ENCODE peak calls at places on chromosomes 16 and 17, in nine cellular contexts. J is HT1080; Q is memory B cell; P is cardiac septum; N is tibial artery; Y is mesendoderm; M is NCI-H1436; W is stimulated activated CD4-positive, alpha-beta T cell treated with anti-CD3 and anti-CD28 coated beads, Interleukin-2, amount 100 ng/mL, for 4 hours; D is EL. H is an unnamed sample.

GRCh38 chr16:2082171-2082982 is 34.6 kb downstream of the TSC2 start:
- DNase-seq in J (no peak), Q (no peak), P (no peak), N (no peak), Y (no peak), M (no peak), W (no peak), D (no peak), H (no peak)

GRCh38 chr17:4968916-4969550 is 1.4 kb upstream of the SPAG7 start:
- DNase-seq in J (peak; percentile 84), Q (no peak), P (no peak), N (no peak), Y (peak; percentile 90), M (no peak), W (no peak), D (peak; percentile 93), H (peak; percentile 31)

GRCh38 chr16:21167360-21167759 is 8.9 kb downstream of the LDAF1 start:
- DNase-seq in J (peak; percentile 93), Q (no peak), P (no peak), N (no peak), Y (no peak), M (no peak), W (no peak), D (peak; percentile 95), H (peak; percentile 91)

GRCh38 chr17:73432624-73433190 is 120.9 kb upstream of the CDC42EP4 start:
- DNase-seq in J (no peak), Q (no peak), P (no peak), N (no peak), Y (no peak), M (no peak), W (no peak), D (no peak), H (no peak)

GRCh38 chr17:78991906-78992532 is 12.3 kb upstream of the LGALS3BP start:
- DNase-seq in J (no peak), Q (no peak), P (peak; percentile 35), N (peak; percentile 43), Y (no peak), M (no peak), W (no peak), D (no peak), H (no peak)

GRCh38 chr16:16127469-16128116 is 95.7 kb downstream of the ABCC6 start:
- DNase-seq in J (peak; percentile 65), Q (peak; percentile 75), P (peak; percentile 82), N (peak; percentile 82), Y (peak; percentile 92), M (peak; percentile 52), W (peak; percentile 50), D (peak; percentile 73), H (peak; percentile 74)

GRCh38 chr16:22012241-22012640 is 4.3 kb downstream of the MOSMO start:
- DNase-seq in J (no peak), Q (no peak), P (no peak), N (no peak), Y (no peak), M (no peak), W (no peak), D (no peak), H (no peak)

GRCh38 chr16:13453325-13453724 is 466.6 kb upstream of the ERCC4 start:
- DNase-seq in J (peak; percentile 18), Q (no peak), P (no peak), N (no peak), Y (no peak), M (no peak), W (no peak), D (no peak), H (no peak)

GRCh38 chr17:74699236-74699635 is 13.5 kb downstream of the CD300LF start:
- DNase-seq in J (no peak), Q (no peak), P (no peak), N (no peak), Y (no peak), M (no peak), W (no peak), D (no peak), H (no peak)

GRCh38 chr17:57938061-57938502 is 17.1 kb downstream of the CUEDC1 start:
- DNase-seq in J (no peak), Q (no peak), P (no peak), N (no peak), Y (no peak), M (no peak), W (no peak), D (no peak), H (no peak)

GRCh38 chr16:47847220-47847970 is 308.4 kb downstream of the ABCC12 start:
- DNase-seq in J (no peak), Q (no peak), P (no peak), N (no peak), Y (peak; percentile 44), M (no peak), W (no peak), D (peak; percentile 20), H (peak; percentile 77)

GRCh38 chr17:27523712-27524111 is 67.5 kb downstream of the KSR1 start:
- DNase-seq in J (no peak), Q (no peak), P (no peak), N (no peak), Y (no peak), M (no peak), W (no peak), D (no peak), H (peak; percentile 73)

GRCh38 chr17:81076097-81076754 is 41.3 kb downstream of the BAIAP2 start:
- DNase-seq in J (no peak), Q (no peak), P (no peak), N (no peak), Y (no peak), M (no peak), W (no peak), D (no peak), H (no peak)

GRCh38 chr16:88068476-88069396 is 117.5 kb downstream of the BANP start:
- DNase-seq in J (no peak), Q (no peak), P (no peak), N (no peak), Y (no peak), M (no peak), W (no peak), D (no peak), H (no peak)

GRCh38 chr16:77624085-77624484 is 98.2 kb upstream of the NUDT7 start:
- DNase-seq in J (no peak), Q (no peak), P (no peak), N (no peak), Y (no peak), M (no peak), W (no peak), D (no peak), H (no peak)

GRCh38 chr17:49819118-49819517 is 28.8 kb downstream of the TAC4 start:
- DNase-seq in J (no peak), Q (no peak), P (no peak), N (no peak), Y (no peak), M (no peak), W (no peak), D (no peak), H (no peak)

GRCh38 chr16:67466581-67466980 is 14.4 kb downstream of the ATP6V0D1 start:
- DNase-seq in J (no peak), Q (no peak), P (no peak), N (no peak), Y (no peak), M (no peak), W (no peak), D (no peak), H (no peak)

GRCh38 chr17:48066656-48067055 is 18.5 kb downstream of the NFE2L1 start:
- DNase-seq in J (no peak), Q (no peak), P (no peak), N (no peak), Y (no peak), M (no peak), W (no peak), D (no peak), H (no peak)

GRCh38 chr16:30474062-30474452 is 1.5 kb downstream of the ITGAL start:
- DNase-seq in J (no peak), Q (no peak), P (no peak), N (no peak), Y (no peak), M (no peak), W (no peak), D (no peak), H (no peak)

GRCh38 chr17:72381597-72382397 is 261.0 kb downstream of the SOX9 start:
- DNase-seq in J (no peak), Q (no peak), P (no peak), N (no peak), Y (peak; percentile 91), M (peak; percentile 88), W (no peak), D (no peak), H (peak; percentile 44)

GRCh38 chr17:5043524-5043923 is 8.3 kb upstream of the SLC52A1 start:
- DNase-seq in J (no peak), Q (no peak), P (no peak), N (no peak), Y (peak; percentile 47), M (no peak), W (no peak), D (no peak), H (no peak)

GRCh38 chr17:1591474-1592090 is 29.0 kb upstream of the PITPNA start:
- DNase-seq in J (no peak), Q (no peak), P (no peak), N (no peak), Y (no peak), M (no peak), W (no peak), D (no peak), H (no peak)

GRCh38 chr17:40564883-40565744 is at the start of gene CCR7:
- DNase-seq in J (no peak), Q (peak; percentile 84), P (peak; percentile 60), N (peak; percentile 40), Y (peak; percentile 47), M (no peak), W (peak; percentile 64), D (no peak), H (no peak)

GRCh38 chr16:75593825-75594820 is 27.9 kb downstream of the GABARAPL2 start:
- DNase-seq in J (peak; percentile 78), Q (no peak), P (no peak), N (peak; percentile 39), Y (peak; percentile 88), M (peak; percentile 71), W (no peak), D (peak; percentile 58), H (peak; percentile 84)

GRCh38 chr16:15976929-15977637 is 27.7 kb downstream of the ABCC1 start:
- DNase-seq in J (no peak), Q (no peak), P (no peak), N (no peak), Y (no peak), M (no peak), W (no peak), D (no peak), H (no peak)

GRCh38 chr16:68091604-68092261 is 6.6 kb downstream of the NFATC3 start:
- DNase-seq in J (peak; percentile 68), Q (no peak), P (no peak), N (no peak), Y (no peak), M (peak; percentile 28), W (no peak), D (peak; percentile 64), H (peak; percentile 21)

GRCh38 chr16:78570409-78571141 is 471.1 kb downstream of the WWOX start:
- DNase-seq in J (no peak), Q (no peak), P (no peak), N (no peak), Y (no peak), M (no peak), W (no peak), D (no peak), H (no peak)

GRCh38 chr16:19432429-19432828 is 14.7 kb downstream of the TMC5 start:
- DNase-seq in J (peak; percentile 15), Q (no peak), P (no peak), N (no peak), Y (peak; percentile 55), M (no peak), W (no peak), D (no peak), H (peak; percentile 48)

GRCh38 chr17:69779378-69780214 is 295.4 kb upstream of the KCNJ16 start:
- DNase-seq in J (no peak), Q (no peak), P (no peak), N (no peak), Y (no peak), M (no peak), W (no peak), D (no peak), H (peak; percentile 91)

GRCh38 chr17:82551779-82552457 is 32.4 kb downstream of the FOXK2 start:
- DNase-seq in J (peak; percentile 74), Q (peak; percentile 73), P (peak; percentile 89), N (peak; percentile 92), Y (peak; percentile 35), M (peak; percentile 73), W (peak; percentile 59), D (peak; percentile 76), H (peak; percentile 77)

GRCh38 chr16:11909653-11910551 is 5.9 kb downstream of the GSPT1 start:
- DNase-seq in J (no peak), Q (no peak), P (no peak), N (no peak), Y (no peak), M (no peak), W (no peak), D (peak; percentile 30), H (no peak)